ENCODE peak calls at places on chromosomes 4 and X, in six cellular contexts. One of them, this sample, is unnamed.

GRCh38 chrX:29858714-29859113 is 356.6 kb upstream of the MAGEB2 start:
- DNase-seq in ovary: no peak
- DNase-seq in tibial nerve: no peak
- DNase-seq in AG04450: peak
- DNase-seq in HL-60: no peak
- DNase-seq in keratinocyte: no peak
- DNase-seq in this sample: no peak

GRCh38 chr4:41678951-41679350 is 69.6 kb downstream of the PHOX2B start:
- DNase-seq in HL-60: no peak
- DNase-seq in ovary: no peak
- DNase-seq in AG04450: no peak
- DNase-seq in tibial nerve: no peak
- DNase-seq in keratinocyte: no peak
- DNase-seq in this sample: no peak

GRCh38 chr4:136012250-136012649 is 1520.0 kb downstream of the PCDH18 start:
- DNase-seq in tibial nerve: no peak
- DNase-seq in AG04450: no peak
- DNase-seq in HL-60: no peak
- DNase-seq in ovary: no peak
- DNase-seq in keratinocyte: no peak
- DNase-seq in this sample: no peak

GRCh38 chr4:22090655-22091350 is 142.2 kb upstream of the KCNIP4 start:
- DNase-seq in keratinocyte: no peak
- DNase-seq in HL-60: no peak
- DNase-seq in tibial nerve: no peak
- DNase-seq in AG04450: no peak
- DNase-seq in ovary: no peak
- DNase-seq in this sample: no peak

GRCh38 chr4:147644471-147644870 is 27.3 kb downstream of the TMEM184C start:
- DNase-seq in ovary: no peak
- DNase-seq in HL-60: no peak
- DNase-seq in tibial nerve: no peak
- DNase-seq in AG04450: no peak
- DNase-seq in keratinocyte: no peak
- DNase-seq in this sample: no peak

GRCh38 chrX:49270249-49270921 is 792 bp downstream of the PPP1R3F start:
- DNase-seq in tibial nerve: no peak
- DNase-seq in HL-60: no peak
- DNase-seq in keratinocyte: no peak
- DNase-seq in AG04450: no peak
- DNase-seq in ovary: no peak
- DNase-seq in this sample: no peak

GRCh38 chrX:141638601-141639000 is 49.1 kb downstream of the SPANXA2 start:
- DNase-seq in tibial nerve: no peak
- DNase-seq in ovary: no peak
- DNase-seq in HL-60: no peak
- DNase-seq in keratinocyte: no peak
- DNase-seq in AG04450: no peak
- DNase-seq in this sample: no peak

GRCh38 chrX:33324099-33324498 is 112.8 kb upstream of the DMD start:
- DNase-seq in HL-60: no peak
- DNase-seq in AG04450: no peak
- DNase-seq in tibial nerve: no peak
- DNase-seq in ovary: no peak
- DNase-seq in keratinocyte: no peak
- DNase-seq in this sample: no peak

GRCh38 chrX:113473418-113473817 is 632.8 kb upstream of the AMOT start:
- DNase-seq in HL-60: no peak
- DNase-seq in ovary: no peak
- DNase-seq in AG04450: no peak
- DNase-seq in tibial nerve: no peak
- DNase-seq in keratinocyte: no peak
- DNase-seq in this sample: no peak

GRCh38 chr4:118969359-118969758 is 80.7 kb downstream of the SYNPO2 start:
- DNase-seq in ovary: peak
- DNase-seq in keratinocyte: no peak
- DNase-seq in HL-60: peak
- DNase-seq in tibial nerve: peak
- DNase-seq in AG04450: no peak
- DNase-seq in this sample: no peak
- TF ChIP-seq CTCF in ovary: peak
- TF ChIP-seq CTCF in keratinocyte: peak
- TF ChIP-seq CTCF in HL-60: no peak
- TF ChIP-seq CTCF in tibial nerve: peak
- TF ChIP-seq CTCF in AG04450: peak
- TF ChIP-seq CTCF in this sample: peak

DNA sequence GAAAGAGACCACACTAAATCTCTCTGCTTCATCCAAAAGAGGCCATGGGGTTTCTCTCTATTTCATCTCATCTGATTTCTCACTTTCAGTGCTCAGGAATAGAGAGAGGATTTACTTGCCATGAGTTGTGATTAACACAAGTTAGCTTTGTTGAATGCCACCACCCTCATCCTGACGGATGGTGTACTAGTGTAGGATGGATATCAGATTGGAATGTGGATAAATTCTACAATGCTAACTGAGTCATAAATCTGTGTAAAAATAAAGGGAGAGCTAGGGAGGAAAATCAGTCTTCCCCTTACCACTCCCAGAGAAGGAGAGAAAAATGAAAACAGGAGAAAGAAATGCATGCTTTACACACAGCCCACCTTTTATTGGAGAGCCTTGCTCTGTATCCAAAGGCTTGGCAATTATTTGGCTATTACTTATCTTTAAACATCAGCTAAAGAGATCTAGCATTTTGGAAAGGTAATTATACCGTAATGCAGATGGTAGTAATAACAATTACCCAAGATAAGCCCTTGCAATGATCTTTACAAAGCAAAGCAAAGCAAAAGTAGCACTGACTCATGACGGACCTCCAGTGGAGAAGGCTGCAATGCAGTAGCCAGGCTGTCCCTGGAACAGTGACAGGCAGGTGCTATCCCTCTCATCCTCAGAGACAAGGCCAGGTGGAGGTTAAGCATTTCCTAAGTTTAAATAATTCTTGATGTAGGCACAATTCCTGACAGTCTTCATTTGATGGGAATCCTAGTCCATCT is 306.3 kb upstream of the PPARGC1A start:
- DNase-seq in ovary: no peak
- DNase-seq in AG04450: no peak
- DNase-seq in HL-60: no peak
- DNase-seq in tibial nerve: no peak
- DNase-seq in keratinocyte: no peak
- DNase-seq in this sample: no peak
- TF ChIP-seq CTCF in ovary: no peak
- TF ChIP-seq CTCF in AG04450: peak
- TF ChIP-seq CTCF in HL-60: no peak
- TF ChIP-seq CTCF in tibial nerve: no peak
- TF ChIP-seq CTCF in keratinocyte: no peak
- TF ChIP-seq CTCF in this sample: peak

GRCh38 chrX:107773206-107773605 is 2.4 kb downstream of the TSC22D3 start:
- DNase-seq in tibial nerve: no peak
- DNase-seq in ovary: no peak
- DNase-seq in keratinocyte: no peak
- DNase-seq in AG04450: no peak
- DNase-seq in HL-60: no peak
- DNase-seq in this sample: no peak

GRCh38 chrX:107773906-107774435 is 1.6 kb downstream of the TSC22D3 start:
- DNase-seq in keratinocyte: no peak
- DNase-seq in AG04450: no peak
- DNase-seq in HL-60: no peak
- DNase-seq in ovary: no peak
- DNase-seq in tibial nerve: no peak
- DNase-seq in this sample: no peak

GRCh38 chrX:107776649-107777535 is 641 bp upstream of the NCBP2L start:
- DNase-seq in keratinocyte: peak
- DNase-seq in HL-60: peak
- DNase-seq in AG04450: peak
- DNase-seq in tibial nerve: peak
- DNase-seq in ovary: peak
- DNase-seq in this sample: peak

GRCh38 chrX:107775734-107776511 is at the start of gene TSC22D3:
- DNase-seq in HL-60: peak
- DNase-seq in keratinocyte: peak
- DNase-seq in tibial nerve: peak
- DNase-seq in AG04450: no peak
- DNase-seq in ovary: peak
- DNase-seq in this sample: peak

GRCh38 chrX:107775000-107775733 is 420 bp downstream of the TSC22D3 start:
- DNase-seq in AG04450: no peak
- DNase-seq in ovary: no peak
- DNase-seq in HL-60: no peak
- DNase-seq in keratinocyte: no peak
- DNase-seq in tibial nerve: no peak
- DNase-seq in this sample: no peak
- TF ChIP-seq CTCF in AG04450: no peak
- TF ChIP-seq CTCF in ovary: no peak
- TF ChIP-seq CTCF in HL-60: no peak
- TF ChIP-seq CTCF in keratinocyte: no peak
- TF ChIP-seq CTCF in tibial nerve: no peak
- TF ChIP-seq CTCF in this sample: peak

GRCh38 chrX:110836982-110837381 is 41.4 kb upstream of the CHRDL1 start:
- DNase-seq in keratinocyte: no peak
- DNase-seq in ovary: no peak
- DNase-seq in tibial nerve: no peak
- DNase-seq in HL-60: no peak
- DNase-seq in AG04450: no peak
- DNase-seq in this sample: no peak
- TF ChIP-seq CTCF in keratinocyte: no peak
- TF ChIP-seq CTCF in ovary: no peak
- TF ChIP-seq CTCF in tibial nerve: peak
- TF ChIP-seq CTCF in HL-60: no peak
- TF ChIP-seq CTCF in AG04450: peak
- TF ChIP-seq CTCF in this sample: no peak

GRCh38 chr4:57020467-57021101 is 41.9 kb downstream of the POLR2B start:
- DNase-seq in ovary: no peak
- DNase-seq in AG04450: peak
- DNase-seq in HL-60: no peak
- DNase-seq in keratinocyte: peak
- DNase-seq in tibial nerve: no peak
- DNase-seq in this sample: no peak
- TF ChIP-seq CTCF in ovary: no peak
- TF ChIP-seq CTCF in AG04450: no peak
- TF ChIP-seq CTCF in HL-60: no peak
- TF ChIP-seq CTCF in keratinocyte: no peak
- TF ChIP-seq CTCF in tibial nerve: no peak
- TF ChIP-seq CTCF in this sample: no peak

GRCh38 chrX:318739-319578 is at the start of gene GTPBP6:
- DNase-seq in HL-60: peak
- DNase-seq in keratinocyte: peak
- DNase-seq in AG04450: peak
- DNase-seq in tibial nerve: peak
- DNase-seq in ovary: peak
- DNase-seq in this sample: peak
- TF ChIP-seq CTCF in HL-60: no peak
- TF ChIP-seq CTCF in keratinocyte: peak
- TF ChIP-seq CTCF in AG04450: peak
- TF ChIP-seq CTCF in tibial nerve: no peak
- TF ChIP-seq CTCF in ovary: no peak
- TF ChIP-seq CTCF in this sample: peak

DNA sequence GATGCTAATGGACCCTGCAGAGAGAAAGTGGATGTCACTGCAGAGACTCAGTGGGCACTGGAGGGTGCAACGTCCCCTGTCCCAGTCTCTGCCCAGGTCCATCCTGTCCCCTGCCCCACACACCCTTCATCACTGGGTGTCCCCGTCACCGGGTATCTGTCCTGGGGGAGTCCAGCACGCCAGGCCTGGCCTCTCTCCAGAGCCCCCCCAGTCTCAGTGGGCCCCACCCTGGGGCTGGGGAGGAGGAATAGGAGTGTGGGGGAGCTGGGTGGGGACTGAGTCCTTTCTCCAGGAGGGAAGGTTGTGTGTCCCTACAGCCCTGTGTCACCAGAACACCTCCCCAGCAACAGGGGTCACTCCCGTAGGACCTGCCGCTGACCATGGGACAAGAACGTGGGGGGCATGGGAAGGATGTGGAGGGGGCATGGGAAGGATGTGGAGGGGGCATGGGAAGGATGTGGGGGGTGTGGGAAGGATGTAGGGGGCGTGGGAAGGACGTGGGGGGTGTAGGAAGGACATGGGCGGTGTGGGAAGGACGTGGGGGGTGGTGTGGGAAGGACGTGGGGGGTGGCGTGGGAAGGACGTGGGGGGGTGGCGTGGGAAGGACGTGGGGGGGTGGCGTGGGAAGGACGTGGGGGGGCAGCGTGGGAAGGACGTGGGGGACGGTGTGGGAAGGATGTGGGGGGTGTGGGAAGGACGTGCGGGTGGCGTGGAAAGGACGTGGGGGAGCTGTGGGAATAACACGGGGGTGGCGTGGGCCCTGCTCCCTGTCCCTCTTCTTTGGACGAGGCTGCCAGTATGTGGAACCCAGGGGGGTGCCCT is 21.0 kb upstream of the SPON2 start:
- DNase-seq in HL-60: no peak
- DNase-seq in keratinocyte: no peak
- DNase-seq in tibial nerve: peak
- DNase-seq in AG04450: no peak
- DNase-seq in ovary: peak
- DNase-seq in this sample: peak
- TF ChIP-seq CTCF in HL-60: no peak
- TF ChIP-seq CTCF in keratinocyte: no peak
- TF ChIP-seq CTCF in tibial nerve: no peak
- TF ChIP-seq CTCF in AG04450: no peak
- TF ChIP-seq CTCF in ovary: no peak
- TF ChIP-seq CTCF in this sample: no peak

This sample was measured in osteocyte.